ENCODE peak calls at places on chromosomes 2 and 18, in seven cellular contexts. G is IMR-90, T is H1, C is mesenchymal stem cell, A is H9, X is neuronal stem cell, Q is trophoblast cell. L is an unnamed sample.

GRCh38 chr2:24972315-24972958 is 682 bp upstream of the DNAJC27 start:
- DNase-seq in T (no peak), Q (peak), G (no peak), A (no peak), X (peak), C (peak), L (peak)

GRCh38 chr2:195425328-195425727 is 231.7 kb upstream of the SLC39A10 start:
- DNase-seq in A (no peak), G (no peak), Q (no peak), X (no peak), C (no peak), T (no peak), L (no peak)

GRCh38 chr2:167715932-167716331 is 531.5 kb downstream of the STK39 start:
- DNase-seq in Q (peak), X (no peak), T (no peak), C (no peak), A (peak), G (no peak), L (no peak)

GRCh38 chr2:47313141-47313691 is 89.7 kb upstream of the MSH2 start:
- DNase-seq in G (no peak), X (no peak), T (no peak), C (peak), Q (peak), A (no peak), L (peak)

GRCh38 chr2:222440670-222441422 is 16.5 kb downstream of the SGPP2 start:
- DNase-seq in G (peak), T (no peak), A (no peak), C (peak), X (no peak), Q (no peak), L (peak)

GRCh38 chr2:234952270-234953115 is 676 bp downstream of the SH3BP4 start:
- DNase-seq in X (no peak), C (peak), G (no peak), T (no peak), Q (peak), A (no peak), L (peak)

GRCh38 chr2:10285578-10286198 is 17.0 kb upstream of the HPCAL1 start:
- DNase-seq in G (peak), X (no peak), Q (peak), C (peak), T (no peak), A (peak), L (peak)

GRCh38 chr2:28080911-28081310 is 190.4 kb downstream of the BABAM2 start:
- DNase-seq in G (peak), Q (peak), T (no peak), C (peak), X (no peak), A (no peak), L (no peak)

GRCh38 chr2:181058378-181059269 is 78.2 kb downstream of the UBE2E3 start:
- DNase-seq in G (peak), X (peak), C (no peak), A (peak), Q (peak), T (no peak), L (peak)

GRCh38 chr2:20177556-20178403 is 47.1 kb downstream of the SDC1 start:
- DNase-seq in Q (no peak), A (no peak), G (no peak), X (no peak), C (no peak), T (no peak), L (no peak)
- H2BK120ac ChIP-seq in Q (no peak), A (no peak), G (no peak), X (no peak), C (no peak), T (no peak), L (no peak)

GRCh38 chr2:113192459-113193100 is 18.8 kb downstream of the PSD4 start:
- DNase-seq in G (no peak), C (no peak), T (no peak), A (peak), Q (no peak), X (no peak), L (peak)
- H2BK120ac ChIP-seq in G (no peak), C (no peak), T (no peak), A (no peak), Q (no peak), X (peak), L (no peak)

DNA sequence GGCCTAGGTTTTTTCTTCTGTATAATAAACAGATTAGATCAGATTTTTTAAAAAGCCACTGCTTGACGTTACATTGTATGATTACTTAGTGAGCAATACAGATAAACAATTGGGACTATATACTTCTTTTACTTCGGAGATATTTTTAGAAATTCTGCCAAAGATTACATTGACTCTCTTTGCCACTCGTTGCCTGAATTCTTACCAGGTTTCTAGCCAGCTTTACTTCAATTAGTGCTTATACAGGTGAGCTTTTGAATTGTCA is 156.6 kb downstream of the HAUS1 start:
- DNase-seq in G (peak), X (no peak), C (peak), Q (no peak), T (no peak), A (no peak), L (no peak)
- H2BK120ac ChIP-seq in G (peak), X (no peak), C (no peak), Q (no peak), T (no peak), A (no peak), L (no peak)

GRCh38 chr2:135815269-135815668 is 21.7 kb downstream of the LCT start:
- DNase-seq in C (no peak), G (no peak), A (no peak), Q (no peak), X (no peak), T (no peak), L (no peak)

GRCh38 chr2:135819211-135819610 is 17.8 kb downstream of the LCT start:
- DNase-seq in A (peak), G (peak), Q (peak), C (no peak), X (no peak), T (no peak), L (peak)

GRCh38 chr2:135820003-135820618 is 16.9 kb downstream of the LCT start:
- DNase-seq in Q (no peak), A (no peak), X (no peak), G (peak), T (no peak), C (no peak), L (no peak)

GRCh38 chr2:135817946-135818345 is 19.0 kb downstream of the LCT start:
- DNase-seq in Q (no peak), X (no peak), G (no peak), A (no peak), T (no peak), C (no peak), L (no peak)

GRCh38 chr2:135817466-135817865 is 19.5 kb downstream of the LCT start:
- DNase-seq in A (no peak), C (no peak), T (no peak), X (no peak), Q (no peak), G (no peak), L (no peak)
- H2BK120ac ChIP-seq in A (no peak), C (no peak), T (no peak), X (no peak), Q (no peak), G (no peak), L (no peak)

GRCh38 chr2:238043851-238044250 is 16.9 kb upstream of the SCLY start:
- DNase-seq in X (no peak), Q (no peak), T (no peak), A (no peak), C (no peak), G (no peak), L (no peak)

GRCh38 chr2:238042849-238043584 is 17.8 kb upstream of the SCLY start:
- DNase-seq in C (no peak), A (no peak), T (no peak), X (no peak), Q (no peak), G (peak), L (no peak)

GRCh38 chr2:238046871-238047270 is 13.9 kb upstream of the SCLY start:
- DNase-seq in C (no peak), T (no peak), A (no peak), Q (no peak), X (no peak), G (no peak), L (no peak)

GRCh38 chr2:238040918-238041317 is 19.9 kb upstream of the SCLY start:
- DNase-seq in T (no peak), X (no peak), A (no peak), G (no peak), Q (no peak), C (no peak), L (no peak)

DNA sequence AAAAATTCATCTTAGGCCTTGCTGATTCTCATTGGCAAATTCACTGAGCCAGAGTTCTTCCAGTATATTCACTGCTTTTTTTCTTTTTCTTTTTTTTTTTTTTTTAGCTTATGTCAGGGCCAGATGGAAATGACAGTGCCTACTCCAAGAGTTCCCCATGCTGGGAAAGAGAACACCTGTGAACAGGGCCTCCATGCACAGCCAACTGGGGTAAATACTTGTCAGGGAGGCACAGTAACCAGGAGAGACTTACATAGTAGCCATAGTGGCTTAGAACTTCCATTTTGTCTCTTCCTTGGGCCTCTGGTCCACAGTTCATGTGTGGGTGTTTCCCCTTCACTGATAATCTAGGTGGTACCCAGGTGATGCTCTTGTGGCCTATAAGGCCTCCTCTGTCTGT is 15.2 kb upstream of the SCLY start:
- DNase-seq in T (no peak), X (no peak), A (no peak), C (no peak), G (no peak), Q (no peak), L (no peak)
- H2BK120ac ChIP-seq in T (no peak), X (no peak), A (no peak), C (no peak), G (no peak), Q (no peak), L (no peak)

GRCh38 chr2:239035361-239035814 is 187.5 kb downstream of the TWIST2 start:
- DNase-seq in Q (peak), C (peak), A (peak), G (no peak), X (peak), T (no peak), L (peak)

GRCh38 chr2:239035997-239036731 is 188.3 kb downstream of the TWIST2 start:
- DNase-seq in X (no peak), A (peak), Q (no peak), T (no peak), G (no peak), C (no peak), L (peak)

GRCh38 chr2:239037559-239037910 is 189.7 kb downstream of the TWIST2 start:
- DNase-seq in T (no peak), Q (no peak), C (no peak), G (no peak), X (no peak), A (no peak), L (no peak)

GRCh38 chr2:239038773-239039478 is 191.0 kb downstream of the TWIST2 start:
- DNase-seq in A (no peak), Q (no peak), G (no peak), X (no peak), C (no peak), T (no peak), L (no peak)

DNA sequence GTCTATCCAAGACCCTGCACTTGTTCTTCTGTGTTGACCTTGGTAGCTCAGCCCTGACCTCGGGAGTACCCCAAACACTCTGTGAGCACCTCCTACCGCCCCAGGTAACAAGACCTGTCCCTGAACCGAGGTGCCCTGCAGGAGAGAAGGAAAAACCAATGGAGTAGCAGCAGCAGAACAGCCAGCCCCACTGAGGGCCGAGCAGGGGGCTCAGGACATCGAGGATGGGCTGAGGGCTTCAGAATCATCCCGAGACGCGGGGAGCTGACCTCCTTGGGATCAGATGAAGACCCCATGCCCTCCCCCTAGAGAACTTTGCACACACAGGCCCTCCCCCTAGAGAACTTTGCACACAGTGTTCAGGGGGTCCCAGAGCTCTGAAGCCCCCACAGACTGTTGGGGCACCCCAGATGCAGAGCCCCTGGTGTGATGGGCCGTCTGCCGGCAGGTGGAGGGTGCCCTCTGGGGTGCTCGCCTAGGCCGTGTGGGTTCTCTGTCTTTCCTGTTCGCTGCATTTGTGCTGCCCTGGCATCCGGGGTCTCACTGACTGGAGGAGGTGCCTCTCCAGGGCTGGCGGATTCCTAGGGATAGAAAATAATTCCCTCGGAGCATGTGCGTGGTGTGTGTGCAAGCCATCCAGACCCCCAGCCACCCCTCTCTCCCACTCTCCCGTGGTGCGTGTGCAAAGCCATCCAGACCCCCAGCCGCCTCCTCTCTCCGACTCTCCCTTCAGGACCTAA is 189.1 kb downstream of the TWIST2 start:
- DNase-seq in X (no peak), T (no peak), G (no peak), A (no peak), C (no peak), Q (no peak), L (no peak)
- H2BK120ac ChIP-seq in X (peak), T (no peak), G (no peak), A (no peak), C (no peak), Q (no peak), L (no peak)

GRCh38 chr2:219713110-219713509 is 85.7 kb downstream of the SLC4A3 start:
- DNase-seq in T (no peak), G (peak), C (peak), X (no peak), A (no peak), Q (peak), L (peak)
- H2BK120ac ChIP-seq in T (no peak), G (no peak), C (no peak), X (no peak), A (no peak), Q (no peak), L (no peak)

DNA sequence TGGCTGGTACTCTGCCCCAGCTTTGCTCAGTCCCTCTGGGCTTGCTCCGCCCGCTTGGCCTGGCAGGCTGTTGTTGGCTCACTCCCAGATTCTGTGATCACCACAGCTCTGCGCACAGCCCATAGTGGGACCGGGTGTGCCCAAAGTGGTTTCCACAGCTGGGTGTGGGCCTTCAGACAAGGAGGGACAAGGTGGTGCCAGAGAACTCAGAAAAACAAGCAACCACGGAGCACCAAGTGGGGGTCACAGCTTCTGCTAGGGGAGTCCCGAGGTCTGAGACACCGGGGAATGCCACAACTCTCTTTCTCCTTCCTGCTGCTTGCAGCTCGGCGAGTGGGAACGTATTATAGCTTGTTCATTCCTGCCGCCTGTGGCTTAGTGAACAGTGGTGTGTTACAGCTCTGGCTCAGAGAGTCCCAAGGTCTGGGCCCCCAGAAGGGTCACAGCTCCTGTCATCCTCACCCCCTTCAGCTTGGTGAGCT is 9.1 kb upstream of the KYNU start:
- DNase-seq in C (no peak), Q (peak), T (no peak), A (no peak), G (no peak), X (no peak), L (no peak)
- H2BK120ac ChIP-seq in C (no peak), Q (no peak), T (no peak), A (no peak), G (peak), X (no peak), L (no peak)

GRCh38 chr2:86135653-86136052 is 29.6 kb downstream of the PTCD3 start:
- DNase-seq in T (no peak), Q (no peak), G (no peak), X (no peak), A (no peak), C (no peak), L (no peak)
- H2BK120ac ChIP-seq in T (no peak), Q (no peak), G (no peak), X (no peak), A (no peak), C (no peak), L (no peak)